ENCODE peak calls at places on chromosome 18, in four cellular contexts. One of them, this sample, is unnamed.

GRCh38 chr18:12031836-12032235 is 50.5 kb downstream of the IMPA2 start:
- DNase-seq in cardiac muscle cell: peak
- DNase-seq in body of pancreas: no peak
- DNase-seq in astrocyte of the spinal cord: peak
- DNase-seq in this sample: peak

GRCh38 chr18:457120-457519 is 43.4 kb downstream of the COLEC12 start:
- DNase-seq in body of pancreas: no peak
- DNase-seq in astrocyte of the spinal cord: peak
- DNase-seq in cardiac muscle cell: peak
- DNase-seq in this sample: peak

GRCh38 chr18:35088931-35089330 is 47.7 kb downstream of the MAPRE2 start:
- DNase-seq in cardiac muscle cell: no peak
- DNase-seq in astrocyte of the spinal cord: no peak
- DNase-seq in body of pancreas: no peak
- DNase-seq in this sample: peak

GRCh38 chr18:76495435-76496199 is 575 bp upstream of the ZNF516 start:
- DNase-seq in cardiac muscle cell: peak
- DNase-seq in astrocyte of the spinal cord: peak
- DNase-seq in body of pancreas: peak
- DNase-seq in this sample: peak

GRCh38 chr18:58464104-58464625 is 164.7 kb downstream of the ALPK2 start:
- DNase-seq in cardiac muscle cell: no peak
- DNase-seq in body of pancreas: no peak
- DNase-seq in astrocyte of the spinal cord: no peak
- DNase-seq in this sample: no peak

GRCh38 chr18:62138836-62139235 is 48.0 kb downstream of the PIGN start:
- DNase-seq in body of pancreas: no peak
- DNase-seq in cardiac muscle cell: no peak
- DNase-seq in astrocyte of the spinal cord: no peak
- DNase-seq in this sample: no peak

GRCh38 chr18:8754995-8755955 is 49.9 kb downstream of the MTCL1 start:
- DNase-seq in cardiac muscle cell: peak
- DNase-seq in body of pancreas: peak
- DNase-seq in astrocyte of the spinal cord: peak
- DNase-seq in this sample: peak

GRCh38 chr18:58525517-58525916 is 103.4 kb downstream of the ALPK2 start:
- DNase-seq in cardiac muscle cell: no peak
- DNase-seq in astrocyte of the spinal cord: peak
- DNase-seq in body of pancreas: no peak
- DNase-seq in this sample: no peak

DNA sequence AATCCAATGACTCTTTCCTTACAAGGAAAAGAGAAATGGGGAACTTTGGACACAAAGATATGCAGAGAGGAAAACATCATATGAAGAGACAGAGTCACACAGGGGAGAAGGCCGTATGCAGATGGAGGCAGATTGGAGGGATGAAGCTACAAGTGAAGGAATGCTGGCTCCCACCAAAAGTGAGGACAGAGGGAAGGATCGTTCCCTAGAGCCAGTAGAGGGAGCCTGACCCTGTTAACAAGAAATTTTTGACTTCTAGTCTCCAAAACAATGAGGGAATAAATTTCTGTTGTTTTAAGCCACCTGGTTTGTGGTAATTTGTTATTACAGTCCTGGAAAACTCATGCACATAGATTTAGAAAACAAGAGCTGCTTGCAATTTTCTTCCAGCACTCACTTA is 169.3 kb downstream of the PMAIP1 start:
- DNase-seq in astrocyte of the spinal cord: no peak
- DNase-seq in cardiac muscle cell: no peak
- DNase-seq in body of pancreas: no peak
- DNase-seq in this sample: no peak
- TF ChIP-seq CTCF in astrocyte of the spinal cord: peak
- TF ChIP-seq CTCF in cardiac muscle cell: peak
- TF ChIP-seq CTCF in body of pancreas: no peak
- TF ChIP-seq CTCF in this sample: peak

GRCh38 chr18:71398530-71398929 is 1109.7 kb downstream of the SOCS6 start:
- DNase-seq in cardiac muscle cell: peak
- DNase-seq in body of pancreas: no peak
- DNase-seq in astrocyte of the spinal cord: peak
- DNase-seq in this sample: no peak
- TF ChIP-seq CTCF in cardiac muscle cell: peak
- TF ChIP-seq CTCF in body of pancreas: no peak
- TF ChIP-seq CTCF in astrocyte of the spinal cord: peak
- TF ChIP-seq CTCF in this sample: no peak

GRCh38 chr18:68925268-68925667 is 127.4 kb downstream of the CCDC102B start:
- DNase-seq in cardiac muscle cell: peak
- DNase-seq in astrocyte of the spinal cord: peak
- DNase-seq in body of pancreas: no peak
- DNase-seq in this sample: no peak
- TF ChIP-seq CTCF in cardiac muscle cell: peak
- TF ChIP-seq CTCF in astrocyte of the spinal cord: peak
- TF ChIP-seq CTCF in body of pancreas: no peak
- TF ChIP-seq CTCF in this sample: no peak

DNA sequence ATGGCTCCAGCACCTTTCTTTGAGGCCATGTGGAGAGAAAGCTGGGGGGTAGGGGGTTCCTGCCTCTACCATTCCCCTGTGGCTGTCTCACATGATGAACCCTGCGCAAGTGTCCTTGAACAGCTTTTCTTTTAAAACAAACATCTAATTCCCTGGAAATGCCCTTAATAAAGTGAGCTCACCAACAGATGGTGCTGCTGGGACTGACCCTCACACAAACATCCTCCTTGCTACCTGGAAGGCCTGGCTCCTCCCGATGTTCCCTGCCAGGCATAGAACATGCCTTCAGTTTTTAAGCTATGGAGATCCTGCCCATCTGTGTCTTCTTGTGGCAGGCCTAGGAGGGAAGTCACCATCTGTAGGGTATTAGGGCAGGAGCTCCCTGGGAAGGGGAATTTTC is 60.7 kb upstream of the GATA6 start:
- DNase-seq in astrocyte of the spinal cord: peak
- DNase-seq in cardiac muscle cell: peak
- DNase-seq in body of pancreas: peak
- DNase-seq in this sample: peak
- TF ChIP-seq CTCF in astrocyte of the spinal cord: peak
- TF ChIP-seq CTCF in cardiac muscle cell: peak
- TF ChIP-seq CTCF in body of pancreas: no peak
- TF ChIP-seq CTCF in this sample: peak

DNA sequence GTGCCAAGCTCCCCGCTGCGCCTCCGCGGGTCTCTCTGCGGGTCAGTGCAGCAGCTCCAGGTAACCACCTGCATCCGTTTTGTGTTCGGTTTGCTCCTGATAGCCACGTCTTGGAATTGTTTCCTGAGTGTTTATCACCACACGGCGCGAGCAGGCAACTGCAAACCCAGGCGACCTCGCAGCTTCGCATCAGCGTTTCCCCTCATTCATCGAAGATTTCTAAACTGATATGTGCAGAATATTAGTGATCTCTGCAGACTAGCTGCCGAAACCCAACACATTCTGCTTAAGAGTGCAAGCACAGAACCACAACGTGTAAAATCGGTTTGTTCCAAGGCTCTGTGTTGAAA is 65.1 kb upstream of the SALL3 start:
- DNase-seq in cardiac muscle cell: no peak
- DNase-seq in astrocyte of the spinal cord: no peak
- DNase-seq in body of pancreas: no peak
- DNase-seq in this sample: no peak
- TF ChIP-seq CTCF in cardiac muscle cell: no peak
- TF ChIP-seq CTCF in astrocyte of the spinal cord: no peak
- TF ChIP-seq CTCF in body of pancreas: no peak
- TF ChIP-seq CTCF in this sample: no peak

This sample was measured in fibroblast of villous mesenchyme.